ENCODE peak calls at places on chromosomes 6 and 20, in five cellular contexts. M is Peyer's patch; Y is IMR-90; R is neuronal stem cell; B is activated T-cell treated with anti-CD3 and anti-CD28 coated beads, Interleukin-2, amount 50 U/mL, for 1 hour. X is an unnamed sample.

GRCh38 chr20:2156666-2157624 is 55.3 kb downstream of the STK35 start:
- DNase-seq in Y (no peak), B (no peak), R (no peak), M (no peak), X (no peak)

GRCh38 chr20:49561806-49562205 is 6.1 kb downstream of the PTGIS start:
- DNase-seq in B (no peak), M (no peak), R (no peak), Y (no peak), X (no peak)

GRCh38 chr6:30897882-30898281 is 10.1 kb upstream of the GTF2H4 start:
- DNase-seq in Y (no peak), R (no peak), B (no peak), M (no peak), X (no peak)

GRCh38 chr6:106495014-106495413 is 134.3 kb downstream of the RTN4IP1 start:
- DNase-seq in M (no peak), B (no peak), Y (no peak), R (no peak), X (no peak)

GRCh38 chr6:13577926-13578325 is 3.5 kb downstream of the SIRT5 start:
- DNase-seq in M (no peak), B (no peak), Y (no peak), R (no peak), X (no peak)

GRCh38 chr6:151440930-151441329 is 11.0 kb downstream of the RMND1 start:
- DNase-seq in R (no peak), B (no peak), Y (peak; percentile 50), M (no peak), X (no peak)

GRCh38 chr20:45306431-45306982 is at the start of gene RBPJL:
- DNase-seq in Y (no peak), R (no peak), B (peak; percentile 54), M (peak; percentile 52), X (no peak)

GRCh38 chr20:8670900-8671229 is 398.0 kb upstream of the PLCB4 start:
- DNase-seq in R (no peak), B (no peak), Y (no peak), M (no peak), X (no peak)

GRCh38 chr20:52789716-52790115 is 182.4 kb upstream of the TSHZ2 start:
- DNase-seq in B (no peak), M (no peak), Y (no peak), R (no peak), X (no peak)

GRCh38 chr20:17287503-17287902 is 60.7 kb downstream of the PCSK2 start:
- DNase-seq in B (no peak), R (no peak), Y (no peak), M (no peak), X (no peak)

GRCh38 chr6:90219168-90219985 is 77.3 kb downstream of the BACH2 start:
- DNase-seq in Y (peak; percentile 90), M (no peak), B (no peak), R (peak; percentile 43), X (no peak)

GRCh38 chr6:89695667-89696066 is 57.1 kb upstream of the LYRM2 start:
- DNase-seq in M (no peak), B (no peak), Y (no peak), R (no peak), X (no peak)

X was measured in NT2/D1.